ENCODE peak calls at places on chromosomes 12 and 14, in nine cellular contexts. One of them, this sample, is unnamed. For H3K9me3 and H3K27me3, the result is how much of the 10 kb centered on the place peaks cover.

GRCh38 chr12:20367731-20368652 is at the start of gene PDE3A:
- DNase-seq in heart right ventricle: peak
- DNase-seq in cardiac muscle cell: peak
- DNase-seq in upper lobe of left lung: peak
- DNase-seq in esophagus squamous epithelium: no peak
- DNase-seq in H9: peak
- DNase-seq in hepatocyte: peak
- DNase-seq in HCT116: peak
- DNase-seq in stomach: no peak
- DNase-seq in this sample: peak

GRCh38 chr12:5171701-5172100 is 128.0 kb downstream of the KCNA5 start:
- DNase-seq in hepatocyte: peak
- DNase-seq in heart right ventricle: no peak
- DNase-seq in cardiac muscle cell: peak
- DNase-seq in stomach: no peak
- DNase-seq in HCT116: peak
- DNase-seq in esophagus squamous epithelium: no peak
- DNase-seq in upper lobe of left lung: no peak
- DNase-seq in H9: peak
- DNase-seq in this sample: no peak

GRCh38 chr12:109999983-110000505 is 814 bp downstream of the ANKRD13A start:
- DNase-seq in cardiac muscle cell: peak
- DNase-seq in H9: no peak
- DNase-seq in esophagus squamous epithelium: no peak
- DNase-seq in upper lobe of left lung: peak
- DNase-seq in heart right ventricle: no peak
- DNase-seq in HCT116: no peak
- DNase-seq in hepatocyte: peak
- DNase-seq in stomach: peak
- DNase-seq in this sample: no peak

GRCh38 chr12:34236073-34236472 is 213.8 kb downstream of the ALG10 start:
- DNase-seq in hepatocyte: no peak
- DNase-seq in esophagus squamous epithelium: no peak
- DNase-seq in stomach: no peak
- DNase-seq in HCT116: no peak
- DNase-seq in upper lobe of left lung: no peak
- DNase-seq in heart right ventricle: no peak
- DNase-seq in H9: no peak
- DNase-seq in cardiac muscle cell: no peak
- DNase-seq in this sample: no peak

GRCh38 chr12:98939350-98939749 is 294.3 kb downstream of the APAF1 start:
- DNase-seq in HCT116: peak
- DNase-seq in H9: no peak
- DNase-seq in stomach: no peak
- DNase-seq in hepatocyte: peak
- DNase-seq in cardiac muscle cell: peak
- DNase-seq in esophagus squamous epithelium: no peak
- DNase-seq in heart right ventricle: no peak
- DNase-seq in upper lobe of left lung: no peak
- DNase-seq in this sample: no peak

GRCh38 chr12:28313631-28314030 is 123.4 kb downstream of the CCDC91 start:
- DNase-seq in HCT116: no peak
- DNase-seq in esophagus squamous epithelium: no peak
- DNase-seq in upper lobe of left lung: no peak
- DNase-seq in heart right ventricle: no peak
- DNase-seq in hepatocyte: no peak
- DNase-seq in cardiac muscle cell: no peak
- DNase-seq in H9: no peak
- DNase-seq in stomach: no peak
- DNase-seq in this sample: no peak

GRCh38 chr12:6092784-6093722 is 31.4 kb downstream of the VWF start:
- DNase-seq in upper lobe of left lung: peak
- DNase-seq in hepatocyte: peak
- DNase-seq in H9: no peak
- DNase-seq in HCT116: peak
- DNase-seq in heart right ventricle: peak
- DNase-seq in esophagus squamous epithelium: no peak
- DNase-seq in stomach: peak
- DNase-seq in cardiac muscle cell: no peak
- DNase-seq in this sample: peak

GRCh38 chr12:14216405-14217294 is 148.8 kb upstream of the ATF7IP start:
- DNase-seq in stomach: no peak
- DNase-seq in upper lobe of left lung: no peak
- DNase-seq in esophagus squamous epithelium: no peak
- DNase-seq in cardiac muscle cell: no peak
- DNase-seq in H9: no peak
- DNase-seq in HCT116: no peak
- DNase-seq in hepatocyte: no peak
- DNase-seq in heart right ventricle: no peak
- DNase-seq in this sample: no peak

GRCh38 chr12:132108211-132108832 is 35.8 kb downstream of the DDX51 start:
- DNase-seq in H9: peak
- DNase-seq in heart right ventricle: no peak
- DNase-seq in upper lobe of left lung: no peak
- DNase-seq in HCT116: no peak
- DNase-seq in stomach: no peak
- DNase-seq in hepatocyte: no peak
- DNase-seq in cardiac muscle cell: peak
- DNase-seq in esophagus squamous epithelium: no peak
- DNase-seq in this sample: no peak

GRCh38 chr14:42299692-42300091 is 693.0 kb downstream of the LRFN5 start:
- DNase-seq in hepatocyte: no peak
- DNase-seq in upper lobe of left lung: no peak
- DNase-seq in cardiac muscle cell: no peak
- DNase-seq in H9: no peak
- DNase-seq in heart right ventricle: no peak
- DNase-seq in stomach: no peak
- DNase-seq in esophagus squamous epithelium: no peak
- DNase-seq in HCT116: no peak
- DNase-seq in this sample: no peak

GRCh38 chr12:109462868-109463692 is 14.0 kb downstream of the KCTD10 start:
- DNase-seq in esophagus squamous epithelium: no peak
- DNase-seq in upper lobe of left lung: peak
- DNase-seq in hepatocyte: peak
- DNase-seq in stomach: peak
- DNase-seq in cardiac muscle cell: peak
- DNase-seq in heart right ventricle: peak
- DNase-seq in HCT116: peak
- DNase-seq in H9: peak
- DNase-seq in this sample: peak

GRCh38 chr14:37587438-37587837 is 7.6 kb downstream of the FOXA1 start:
- DNase-seq in hepatocyte: no peak
- DNase-seq in heart right ventricle: no peak
- DNase-seq in stomach: no peak
- DNase-seq in H9: no peak
- DNase-seq in cardiac muscle cell: no peak
- DNase-seq in esophagus squamous epithelium: no peak
- DNase-seq in upper lobe of left lung: no peak
- DNase-seq in HCT116: no peak
- DNase-seq in this sample: no peak

GRCh38 chr12:69095765-69096477 is 143.4 kb upstream of the CPSF6 start:
- DNase-seq in cardiac muscle cell: no peak
- DNase-seq in esophagus squamous epithelium: no peak
- DNase-seq in H9: no peak
- DNase-seq in stomach: no peak
- DNase-seq in upper lobe of left lung: no peak
- DNase-seq in heart right ventricle: no peak
- DNase-seq in hepatocyte: no peak
- DNase-seq in HCT116: no peak
- DNase-seq in this sample: no peak

GRCh38 chr14:66224492-66225178 is 261.5 kb upstream of the CCDC196 start:
- DNase-seq in cardiac muscle cell: no peak
- DNase-seq in H9: no peak
- DNase-seq in esophagus squamous epithelium: no peak
- DNase-seq in hepatocyte: no peak
- DNase-seq in stomach: no peak
- DNase-seq in HCT116: no peak
- DNase-seq in heart right ventricle: no peak
- DNase-seq in upper lobe of left lung: no peak
- DNase-seq in this sample: no peak

GRCh38 chr14:21923820-21924219 is 250.2 kb upstream of the OR4E1 start:
- DNase-seq in cardiac muscle cell: no peak
- DNase-seq in hepatocyte: no peak
- DNase-seq in esophagus squamous epithelium: no peak
- DNase-seq in heart right ventricle: no peak
- DNase-seq in HCT116: no peak
- DNase-seq in upper lobe of left lung: no peak
- DNase-seq in H9: no peak
- DNase-seq in stomach: no peak
- DNase-seq in this sample: no peak

DNA sequence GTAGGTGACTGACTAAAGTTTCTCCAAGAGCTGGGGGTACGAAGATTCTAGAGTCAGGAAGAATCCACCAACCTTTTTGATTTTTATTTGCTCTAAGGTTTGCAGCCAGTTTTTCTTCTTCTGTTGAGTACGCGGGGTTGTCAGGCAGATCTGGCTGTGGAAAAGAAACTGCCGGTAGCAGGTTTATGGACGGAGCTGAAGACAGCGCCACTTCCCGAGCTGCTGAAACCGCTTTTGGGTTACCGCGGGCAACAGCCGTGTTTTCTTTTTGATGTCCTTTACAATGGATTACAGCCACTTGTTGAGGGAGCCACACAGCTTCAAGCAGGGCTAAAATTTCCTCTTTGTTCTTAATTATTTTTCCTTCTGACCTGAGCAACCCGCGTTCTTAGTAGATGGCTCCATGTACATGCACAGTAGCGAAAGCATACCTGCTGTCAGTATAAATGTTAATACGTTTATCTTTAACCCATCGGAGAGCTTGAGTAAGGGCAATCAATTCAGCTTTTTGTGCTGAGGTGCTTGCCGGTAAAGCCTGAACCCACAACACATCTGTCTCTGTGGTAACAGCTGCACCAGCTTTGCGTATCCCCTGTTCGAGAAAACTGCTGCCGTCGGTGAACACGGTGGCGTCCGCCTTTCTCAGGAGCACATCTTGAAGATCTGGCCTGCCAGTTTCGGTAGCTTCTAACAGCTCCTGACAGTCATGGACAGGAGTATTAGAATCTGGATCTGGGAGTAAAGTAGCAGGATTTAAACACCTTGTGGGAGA is 674.3 kb downstream of the TMEM121 start:
- DNase-seq in cardiac muscle cell: no peak
- DNase-seq in esophagus squamous epithelium: no peak
- DNase-seq in HCT116: no peak
- DNase-seq in H9: no peak
- DNase-seq in heart right ventricle: no peak
- DNase-seq in upper lobe of left lung: no peak
- DNase-seq in stomach: no peak
- DNase-seq in hepatocyte: no peak
- DNase-seq in this sample: no peak
- H3K9me3 ChIP-seq in cardiac muscle cell: under half
- H3K9me3 ChIP-seq in esophagus squamous epithelium: under half
- H3K9me3 ChIP-seq in HCT116: under half
- H3K9me3 ChIP-seq in H9: half or more
- H3K9me3 ChIP-seq in heart right ventricle: under half
- H3K9me3 ChIP-seq in upper lobe of left lung: under half
- H3K9me3 ChIP-seq in stomach: under half
- H3K9me3 ChIP-seq in hepatocyte: under half
- H3K9me3 ChIP-seq in this sample: under half

DNA sequence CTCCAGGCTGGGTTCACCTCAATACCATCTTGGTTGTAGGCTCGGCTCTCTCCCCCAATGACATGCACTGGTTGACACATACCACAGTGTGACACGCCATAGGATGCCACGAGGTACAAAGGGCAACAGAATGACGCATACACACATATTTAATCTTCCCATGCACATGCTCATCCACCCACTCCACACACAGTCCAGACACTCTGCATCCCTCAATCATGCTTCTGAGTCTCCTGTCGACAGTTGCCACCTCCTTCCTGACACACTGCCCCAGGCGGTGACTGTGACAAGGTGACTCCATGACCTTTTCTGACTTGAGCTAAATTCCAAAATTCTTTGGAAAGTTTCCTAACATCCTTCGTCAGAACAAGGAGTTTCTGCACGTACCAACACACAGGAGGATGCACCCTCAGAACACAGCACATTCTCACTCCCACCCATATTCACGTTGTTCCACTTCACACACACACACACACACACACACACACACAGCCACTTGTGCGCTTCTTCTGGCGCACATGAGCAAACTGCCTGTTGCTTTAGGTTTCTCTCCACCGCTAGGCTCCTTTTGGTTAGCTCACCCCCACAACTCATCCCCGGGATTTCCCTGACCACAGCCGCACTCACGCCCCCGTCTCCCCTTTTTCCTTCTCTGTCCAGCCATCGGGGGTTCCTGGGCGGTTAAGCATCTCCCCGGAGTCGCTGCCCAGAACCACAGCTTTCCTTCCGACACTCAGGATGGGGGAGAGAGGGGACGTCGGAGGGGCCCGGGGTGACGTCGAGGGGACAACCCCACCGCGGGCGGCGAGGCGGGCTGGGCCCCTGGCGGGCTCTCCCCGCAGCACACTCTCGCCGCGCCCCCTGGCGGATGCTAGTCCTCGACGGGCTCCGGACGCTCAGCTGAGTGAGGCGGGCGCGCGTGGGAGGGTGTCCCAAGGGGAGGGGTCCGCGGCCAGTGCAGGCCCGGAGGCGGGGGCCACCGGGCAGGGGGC is 536 bp upstream of the WNT1 start:
- DNase-seq in heart right ventricle: peak
- DNase-seq in HCT116: no peak
- DNase-seq in hepatocyte: peak
- DNase-seq in upper lobe of left lung: peak
- DNase-seq in stomach: peak
- DNase-seq in esophagus squamous epithelium: no peak
- DNase-seq in H9: peak
- DNase-seq in cardiac muscle cell: no peak
- DNase-seq in this sample: peak
- H3K27me3 ChIP-seq in heart right ventricle: half or more
- H3K27me3 ChIP-seq in HCT116: under half
- H3K27me3 ChIP-seq in hepatocyte: half or more
- H3K27me3 ChIP-seq in upper lobe of left lung: half or more
- H3K27me3 ChIP-seq in stomach: half or more
- H3K27me3 ChIP-seq in esophagus squamous epithelium: under half
- H3K27me3 ChIP-seq in H9: half or more
- H3K27me3 ChIP-seq in cardiac muscle cell: half or more
- H3K27me3 ChIP-seq in this sample: under half

GRCh38 chr14:103385153-103385993 is at the start of gene MARK3:
- DNase-seq in heart right ventricle: peak
- DNase-seq in cardiac muscle cell: peak
- DNase-seq in esophagus squamous epithelium: peak
- DNase-seq in H9: peak
- DNase-seq in HCT116: peak
- DNase-seq in stomach: peak
- DNase-seq in upper lobe of left lung: peak
- DNase-seq in hepatocyte: peak
- DNase-seq in this sample: peak
- TF ChIP-seq CTCF in heart right ventricle: no peak
- TF ChIP-seq CTCF in cardiac muscle cell: peak
- TF ChIP-seq CTCF in esophagus squamous epithelium: no peak
- TF ChIP-seq CTCF in H9: peak
- TF ChIP-seq CTCF in HCT116: no peak
- TF ChIP-seq CTCF in stomach: no peak
- TF ChIP-seq CTCF in upper lobe of left lung: peak
- TF ChIP-seq CTCF in hepatocyte: peak
- TF ChIP-seq CTCF in this sample: no peak

GRCh38 chr14:105187935-105188524 is 6.9 kb upstream of the NUDT14 start:
- DNase-seq in upper lobe of left lung: peak
- DNase-seq in esophagus squamous epithelium: no peak
- DNase-seq in heart right ventricle: no peak
- DNase-seq in HCT116: no peak
- DNase-seq in hepatocyte: no peak
- DNase-seq in cardiac muscle cell: no peak
- DNase-seq in stomach: peak
- DNase-seq in H9: no peak
- DNase-seq in this sample: no peak
- H3K9me3 ChIP-seq in upper lobe of left lung: under half
- H3K9me3 ChIP-seq in esophagus squamous epithelium: under half
- H3K9me3 ChIP-seq in heart right ventricle: under half
- H3K9me3 ChIP-seq in HCT116: under half
- H3K9me3 ChIP-seq in hepatocyte: under half
- H3K9me3 ChIP-seq in cardiac muscle cell: under half
- H3K9me3 ChIP-seq in stomach: under half
- H3K9me3 ChIP-seq in H9: under half
- H3K9me3 ChIP-seq in this sample: under half

This sample was measured in ascending aorta.